ENCODE peak calls at places on chromosomes 1 and 21, in seven cellular contexts. One of them, this sample, is unnamed. For H3K27me3 and H3K9me3, the result is how much of the 10 kb centered on the place peaks cover.

GRCh38 chr1:147717051-147717705 is 43.2 kb downstream of the GJA5 start:
- DNase-seq in body of pancreas: peak
- DNase-seq in stomach: peak
- DNase-seq in CD8-positive, alpha-beta T cell: no peak
- DNase-seq in tibial nerve: no peak
- DNase-seq in naive thymus-derived CD4-positive, alpha-beta T cell: no peak
- DNase-seq in left ventricle myocardium inferior: no peak
- DNase-seq in this sample: no peak

GRCh38 chr21:28899744-28900143 is 92.9 kb downstream of the LTN1 start:
- DNase-seq in body of pancreas: no peak
- DNase-seq in stomach: no peak
- DNase-seq in CD8-positive, alpha-beta T cell: no peak
- DNase-seq in tibial nerve: no peak
- DNase-seq in naive thymus-derived CD4-positive, alpha-beta T cell: no peak
- DNase-seq in left ventricle myocardium inferior: no peak
- DNase-seq in this sample: no peak

GRCh38 chr1:8870605-8871538 is 7.6 kb downstream of the ENO1 start:
- DNase-seq in body of pancreas: no peak
- DNase-seq in stomach: no peak
- DNase-seq in CD8-positive, alpha-beta T cell: no peak
- DNase-seq in tibial nerve: no peak
- DNase-seq in naive thymus-derived CD4-positive, alpha-beta T cell: no peak
- DNase-seq in left ventricle myocardium inferior: no peak
- DNase-seq in this sample: no peak

GRCh38 chr1:226736908-226737818 is 1.9 kb downstream of the ITPKB start:
- DNase-seq in body of pancreas: no peak
- DNase-seq in stomach: peak
- DNase-seq in CD8-positive, alpha-beta T cell: peak
- DNase-seq in tibial nerve: no peak
- DNase-seq in naive thymus-derived CD4-positive, alpha-beta T cell: peak
- DNase-seq in left ventricle myocardium inferior: peak
- DNase-seq in this sample: peak

GRCh38 chr21:15491100-15491499 is 238.7 kb upstream of the USP25 start:
- DNase-seq in body of pancreas: no peak
- DNase-seq in stomach: no peak
- DNase-seq in CD8-positive, alpha-beta T cell: no peak
- DNase-seq in tibial nerve: no peak
- DNase-seq in naive thymus-derived CD4-positive, alpha-beta T cell: no peak
- DNase-seq in left ventricle myocardium inferior: no peak
- DNase-seq in this sample: no peak

GRCh38 chr21:33402011-33402979 is 918 bp upstream of the IFNGR2 start:
- DNase-seq in body of pancreas: peak
- DNase-seq in stomach: peak
- DNase-seq in CD8-positive, alpha-beta T cell: peak
- DNase-seq in tibial nerve: peak
- DNase-seq in naive thymus-derived CD4-positive, alpha-beta T cell: peak
- DNase-seq in left ventricle myocardium inferior: peak
- DNase-seq in this sample: peak

GRCh38 chr1:178137238-178137637 is 43.3 kb downstream of the RASAL2 start:
- DNase-seq in body of pancreas: no peak
- DNase-seq in stomach: no peak
- DNase-seq in CD8-positive, alpha-beta T cell: no peak
- DNase-seq in tibial nerve: no peak
- DNase-seq in naive thymus-derived CD4-positive, alpha-beta T cell: no peak
- DNase-seq in left ventricle myocardium inferior: no peak
- DNase-seq in this sample: no peak

GRCh38 chr1:31584869-31585735 is 8.8 kb downstream of the TINAGL1 start:
- DNase-seq in body of pancreas: no peak
- DNase-seq in stomach: no peak
- DNase-seq in CD8-positive, alpha-beta T cell: no peak
- DNase-seq in tibial nerve: no peak
- DNase-seq in naive thymus-derived CD4-positive, alpha-beta T cell: no peak
- DNase-seq in left ventricle myocardium inferior: no peak
- DNase-seq in this sample: no peak

GRCh38 chr1:211483896-211484612 is 7.9 kb downstream of the RD3 start:
- DNase-seq in body of pancreas: no peak
- DNase-seq in stomach: no peak
- DNase-seq in CD8-positive, alpha-beta T cell: no peak
- DNase-seq in tibial nerve: no peak
- DNase-seq in naive thymus-derived CD4-positive, alpha-beta T cell: no peak
- DNase-seq in left ventricle myocardium inferior: no peak
- DNase-seq in this sample: no peak

GRCh38 chr1:171426645-171427044 is 58.7 kb upstream of the PRRC2C start:
- DNase-seq in body of pancreas: no peak
- DNase-seq in stomach: no peak
- DNase-seq in CD8-positive, alpha-beta T cell: no peak
- DNase-seq in tibial nerve: no peak
- DNase-seq in naive thymus-derived CD4-positive, alpha-beta T cell: no peak
- DNase-seq in left ventricle myocardium inferior: no peak
- DNase-seq in this sample: no peak

GRCh38 chr1:115837762-115838421 is 3.0 kb downstream of the NHLH2 start:
- DNase-seq in body of pancreas: peak
- DNase-seq in stomach: no peak
- DNase-seq in CD8-positive, alpha-beta T cell: no peak
- DNase-seq in tibial nerve: no peak
- DNase-seq in naive thymus-derived CD4-positive, alpha-beta T cell: no peak
- DNase-seq in left ventricle myocardium inferior: no peak
- DNase-seq in this sample: no peak
- H3K27me3 ChIP-seq in body of pancreas: under half
- H3K27me3 ChIP-seq in stomach: under half
- H3K27me3 ChIP-seq in CD8-positive, alpha-beta T cell: under half
- H3K27me3 ChIP-seq in tibial nerve: under half
- H3K27me3 ChIP-seq in naive thymus-derived CD4-positive, alpha-beta T cell: under half
- H3K27me3 ChIP-seq in left ventricle myocardium inferior: half or more
- H3K27me3 ChIP-seq in this sample: under half

DNA sequence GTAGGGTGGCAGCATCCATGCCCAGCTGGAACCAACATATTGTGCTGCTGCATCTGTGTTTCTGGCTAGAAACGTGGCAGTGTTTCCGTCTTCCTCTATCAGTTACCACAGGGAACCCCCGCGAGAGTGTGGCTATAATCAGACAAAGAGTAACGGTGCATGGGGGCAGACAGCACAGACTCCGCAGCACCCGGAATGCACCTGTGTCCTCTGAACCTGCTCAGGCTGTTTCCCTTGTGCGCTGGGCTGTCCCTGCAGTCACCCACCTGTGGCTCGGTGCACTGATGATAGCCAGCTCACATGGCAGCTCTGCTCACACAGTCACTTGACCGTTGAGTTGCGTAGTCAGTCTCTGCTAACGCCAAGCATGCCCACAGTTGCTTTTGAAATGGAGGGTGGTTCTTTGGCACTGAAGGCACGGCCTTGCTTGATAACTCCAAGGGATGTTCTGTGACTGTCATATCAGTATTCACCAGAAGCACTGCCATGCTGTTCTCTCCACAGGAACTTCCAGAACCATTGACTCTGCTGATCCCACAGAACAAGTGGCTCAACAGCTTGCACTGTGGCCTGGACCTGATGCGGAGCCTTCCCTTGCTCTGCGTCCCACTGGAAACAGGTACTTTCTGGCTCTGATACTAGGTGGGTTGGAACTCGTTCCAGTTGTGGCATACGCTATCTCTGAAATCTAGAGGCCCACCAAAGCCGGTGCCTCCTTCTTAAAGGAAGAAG is 11.2 kb upstream of the PCBP3 start:
- DNase-seq in body of pancreas: no peak
- DNase-seq in stomach: no peak
- DNase-seq in CD8-positive, alpha-beta T cell: no peak
- DNase-seq in tibial nerve: no peak
- DNase-seq in naive thymus-derived CD4-positive, alpha-beta T cell: peak
- DNase-seq in left ventricle myocardium inferior: no peak
- DNase-seq in this sample: peak
- H3K9me3 ChIP-seq in body of pancreas: under half
- H3K9me3 ChIP-seq in stomach: under half
- H3K9me3 ChIP-seq in CD8-positive, alpha-beta T cell: under half
- H3K9me3 ChIP-seq in tibial nerve: under half
- H3K9me3 ChIP-seq in naive thymus-derived CD4-positive, alpha-beta T cell: under half
- H3K9me3 ChIP-seq in left ventricle myocardium inferior: under half
- H3K9me3 ChIP-seq in this sample: under half

DNA sequence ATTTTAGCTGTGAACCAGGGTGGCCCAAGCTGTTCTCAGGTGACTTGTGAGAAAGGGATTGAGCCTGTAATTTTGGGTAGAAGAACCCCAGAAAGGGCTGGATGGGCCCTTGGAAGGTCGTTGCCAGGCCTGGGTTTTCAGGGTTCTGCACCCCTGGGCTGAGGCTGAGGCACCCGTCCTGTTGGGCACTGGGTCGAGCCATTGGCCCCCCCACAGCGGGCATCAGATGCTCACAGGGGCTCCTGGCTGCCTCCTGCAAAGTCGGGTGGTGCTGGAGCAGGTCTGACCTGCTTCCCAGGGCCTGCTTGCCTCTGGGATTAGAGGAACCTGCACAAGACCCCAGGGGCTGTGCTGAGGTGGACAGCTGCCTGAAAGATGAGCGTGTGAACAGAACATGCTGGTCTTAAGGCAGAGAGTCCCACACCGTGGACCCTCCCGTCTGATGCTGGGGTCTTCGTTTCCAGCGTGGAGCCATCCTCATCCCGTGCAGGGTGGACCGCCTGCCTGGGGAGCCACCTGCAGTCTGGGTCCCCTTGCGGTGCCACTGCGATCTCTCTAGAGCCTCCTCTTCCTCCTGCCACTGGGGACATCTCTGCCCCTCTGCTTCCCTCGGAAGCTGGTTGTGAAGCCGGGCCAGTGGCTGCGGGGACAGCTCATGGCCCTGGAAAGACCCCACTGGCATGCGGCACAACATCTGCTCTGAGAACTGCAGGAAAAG is 1.7 kb upstream of the TRPM2 start:
- DNase-seq in body of pancreas: no peak
- DNase-seq in stomach: no peak
- DNase-seq in CD8-positive, alpha-beta T cell: no peak
- DNase-seq in tibial nerve: no peak
- DNase-seq in naive thymus-derived CD4-positive, alpha-beta T cell: no peak
- DNase-seq in left ventricle myocardium inferior: no peak
- DNase-seq in this sample: no peak
- H3K27me3 ChIP-seq in body of pancreas: under half
- H3K27me3 ChIP-seq in stomach: under half
- H3K27me3 ChIP-seq in CD8-positive, alpha-beta T cell: under half
- H3K27me3 ChIP-seq in tibial nerve: under half
- H3K27me3 ChIP-seq in naive thymus-derived CD4-positive, alpha-beta T cell: under half
- H3K27me3 ChIP-seq in left ventricle myocardium inferior: half or more
- H3K27me3 ChIP-seq in this sample: under half

GRCh38 chr21:21401444-21401843 is 403.2 kb downstream of the NCAM2 start:
- DNase-seq in body of pancreas: no peak
- DNase-seq in stomach: no peak
- DNase-seq in CD8-positive, alpha-beta T cell: no peak
- DNase-seq in tibial nerve: no peak
- DNase-seq in naive thymus-derived CD4-positive, alpha-beta T cell: no peak
- DNase-seq in left ventricle myocardium inferior: no peak
- DNase-seq in this sample: no peak
- H3K9me3 ChIP-seq in body of pancreas: under half
- H3K9me3 ChIP-seq in stomach: under half
- H3K9me3 ChIP-seq in CD8-positive, alpha-beta T cell: under half
- H3K9me3 ChIP-seq in tibial nerve: under half
- H3K9me3 ChIP-seq in naive thymus-derived CD4-positive, alpha-beta T cell: under half
- H3K9me3 ChIP-seq in left ventricle myocardium inferior: half or more
- H3K9me3 ChIP-seq in this sample: under half

GRCh38 chr1:34885405-34886247 is 26.1 kb upstream of the SMIM12 start:
- DNase-seq in body of pancreas: peak
- DNase-seq in stomach: peak
- DNase-seq in CD8-positive, alpha-beta T cell: peak
- DNase-seq in tibial nerve: no peak
- DNase-seq in naive thymus-derived CD4-positive, alpha-beta T cell: no peak
- DNase-seq in left ventricle myocardium inferior: peak
- DNase-seq in this sample: peak
- H3K27me3 ChIP-seq in body of pancreas: under half
- H3K27me3 ChIP-seq in stomach: under half
- H3K27me3 ChIP-seq in CD8-positive, alpha-beta T cell: under half
- H3K27me3 ChIP-seq in tibial nerve: under half
- H3K27me3 ChIP-seq in naive thymus-derived CD4-positive, alpha-beta T cell: under half
- H3K27me3 ChIP-seq in left ventricle myocardium inferior: half or more
- H3K27me3 ChIP-seq in this sample: under half

DNA sequence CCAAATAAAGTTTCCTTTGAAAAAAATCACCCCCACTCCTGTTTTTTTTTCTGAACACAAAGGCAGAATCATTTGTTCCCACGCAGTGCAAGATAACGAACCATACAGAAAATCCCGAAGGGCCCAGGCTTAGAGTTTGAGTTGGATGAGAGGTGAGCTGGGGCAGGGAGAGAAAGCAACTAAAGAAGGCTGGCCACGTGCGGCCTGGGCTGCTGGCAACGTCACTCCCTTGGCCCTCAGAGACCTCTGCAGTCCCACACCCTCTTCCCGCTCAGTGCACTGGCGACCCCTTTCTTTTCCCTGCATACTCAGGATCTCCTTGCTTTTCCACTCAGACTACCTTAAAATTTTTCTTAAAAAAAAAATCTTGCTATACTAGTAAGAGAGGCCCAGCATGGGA is 28.2 kb upstream of the CRNN start:
- DNase-seq in body of pancreas: no peak
- DNase-seq in stomach: no peak
- DNase-seq in CD8-positive, alpha-beta T cell: no peak
- DNase-seq in tibial nerve: no peak
- DNase-seq in naive thymus-derived CD4-positive, alpha-beta T cell: no peak
- DNase-seq in left ventricle myocardium inferior: peak
- DNase-seq in this sample: no peak
- H3K9me3 ChIP-seq in body of pancreas: under half
- H3K9me3 ChIP-seq in stomach: under half
- H3K9me3 ChIP-seq in CD8-positive, alpha-beta T cell: under half
- H3K9me3 ChIP-seq in tibial nerve: under half
- H3K9me3 ChIP-seq in naive thymus-derived CD4-positive, alpha-beta T cell: under half
- H3K9me3 ChIP-seq in left ventricle myocardium inferior: under half
- H3K9me3 ChIP-seq in this sample: under half

DNA sequence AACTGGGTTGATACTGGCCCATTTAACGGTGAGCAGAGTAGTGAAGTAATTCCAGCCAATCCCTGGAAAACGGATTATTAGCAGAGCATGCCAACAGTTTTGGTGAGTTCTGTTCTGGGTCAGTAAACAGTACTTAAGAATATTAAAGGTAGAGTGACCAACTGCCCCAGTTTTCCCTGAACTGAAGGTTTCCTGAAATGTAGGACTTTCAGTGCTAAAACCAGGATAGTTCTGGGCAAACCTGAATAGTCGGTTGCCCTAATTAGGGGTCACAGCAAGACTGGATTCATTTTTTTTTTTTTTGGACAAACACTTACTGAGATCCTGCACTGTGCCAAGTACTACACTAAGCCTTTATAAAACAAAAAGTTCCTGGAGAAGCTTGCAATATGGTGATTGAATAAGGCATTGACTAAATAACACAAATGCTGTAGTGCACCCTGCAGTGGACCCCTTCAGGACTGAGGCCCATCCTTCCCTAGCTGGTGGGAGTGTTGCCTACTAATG is 75.9 kb downstream of the KCNK1 start:
- DNase-seq in body of pancreas: no peak
- DNase-seq in stomach: no peak
- DNase-seq in CD8-positive, alpha-beta T cell: no peak
- DNase-seq in tibial nerve: no peak
- DNase-seq in naive thymus-derived CD4-positive, alpha-beta T cell: no peak
- DNase-seq in left ventricle myocardium inferior: no peak
- DNase-seq in this sample: no peak
- H3K27me3 ChIP-seq in body of pancreas: under half
- H3K27me3 ChIP-seq in stomach: under half
- H3K27me3 ChIP-seq in CD8-positive, alpha-beta T cell: under half
- H3K27me3 ChIP-seq in tibial nerve: under half
- H3K27me3 ChIP-seq in naive thymus-derived CD4-positive, alpha-beta T cell: under half
- H3K27me3 ChIP-seq in left ventricle myocardium inferior: under half
- H3K27me3 ChIP-seq in this sample: under half